ENCODE peak calls at places on chromosomes 3 and 15, in seven cellular contexts. Y, S, N, M, I, F and W are unnamed samples.

GRCh38 chr15:92541197-92542190 is 114.1 kb downstream of the FAM174B start:
- DNase-seq in Y (no peak), N (no peak), S (no peak), I (peak; percentile 64), M (no peak), F (no peak), W (no peak)

GRCh38 chr3:130896101-130896500 is 2.2 kb downstream of the ATP2C1 start:
- DNase-seq in F (no peak), I (no peak), Y (peak; percentile 26), S (no peak), M (no peak), N (no peak), W (no peak)

GRCh38 chr3:195095035-195095703 is 175.8 kb downstream of the XXYLT1 start:
- DNase-seq in I (no peak), S (no peak), Y (no peak), F (peak; percentile 68), M (no peak), N (no peak), W (no peak)

GRCh38 chr3:40258555-40258954 is 51.0 kb upstream of the EIF1B start:
- DNase-seq in S (no peak), F (no peak), Y (no peak), N (no peak), M (no peak), I (no peak), W (no peak)

GRCh38 chr15:69468241-69469121 is 15.9 kb downstream of the RPLP1 start:
- DNase-seq in S (peak; percentile 74), N (peak; percentile 86), F (no peak), M (peak; percentile 45), I (peak; percentile 67), Y (peak; percentile 90), W (no peak)

GRCh38 chr3:100136921-100137320 is 22.6 kb upstream of the FILIP1L start:
- DNase-seq in S (no peak), M (no peak), I (no peak), Y (no peak), N (no peak), F (no peak), W (no peak)

GRCh38 chr15:52397118-52397517 is 101.5 kb upstream of the MYO5C start:
- DNase-seq in I (no peak), F (no peak), S (no peak), M (no peak), N (no peak), Y (no peak), W (no peak)

GRCh38 chr15:40766906-40767837 is 2.6 kb upstream of the C15orf62 start:
- DNase-seq in N (no peak), I (no peak), M (no peak), F (no peak), Y (no peak), S (no peak), W (no peak)

GRCh38 chr3:159637895-159638542 is 350.6 kb upstream of the IL12A start:
- DNase-seq in Y (no peak), N (no peak), S (no peak), F (no peak), M (peak; percentile 32), I (no peak), W (no peak)

GRCh38 chr3:129855454-129856419 is 37.8 kb downstream of the TMCC1 start:
- DNase-seq in F (peak; percentile 28), M (peak; percentile 6), Y (no peak), N (no peak), I (no peak), S (no peak), W (no peak)

GRCh38 chr3:129961142-129961541 is 13.4 kb upstream of the TRH start:
- DNase-seq in N (no peak), I (no peak), M (no peak), S (no peak), F (peak; percentile 89), Y (no peak), W (no peak)

GRCh38 chr3:172939651-172940293 is 189.2 kb downstream of the ECT2 start:
- DNase-seq in Y (no peak), N (no peak), M (no peak), S (no peak), F (no peak), I (no peak), W (no peak)

GRCh38 chr3:184337315-184337714 is at the start of gene FAM131A:
- DNase-seq in Y (no peak), I (peak; percentile 72), F (peak; percentile 88), S (no peak), M (no peak), N (no peak), W (no peak)

GRCh38 chr15:68852466-68852865 is 31.8 kb upstream of the ANP32A start:
- DNase-seq in I (no peak), F (no peak), S (no peak), Y (no peak), N (no peak), M (no peak), W (no peak)

GRCh38 chr15:85950101-85950500 is 129.6 kb upstream of the AGBL1 start:
- DNase-seq in Y (no peak), S (no peak), F (peak; percentile 21), M (no peak), I (no peak), N (no peak), W (no peak)

GRCh38 chr3:18394384-18394995 is 30.6 kb downstream of the SATB1 start:
- DNase-seq in F (no peak), I (no peak), M (no peak), N (no peak), S (no peak), Y (peak; percentile 50), W (no peak)

GRCh38 chr15:83571820-83572707 is 81.9 kb upstream of the ADAMTSL3 start:
- DNase-seq in N (no peak), Y (no peak), M (no peak), I (no peak), F (peak; percentile 85), S (no peak), W (no peak)

GRCh38 chr3:193546129-193546528 is 8.6 kb downstream of the ATP13A4 start:
- DNase-seq in S (no peak), M (no peak), I (no peak), F (no peak), Y (no peak), N (no peak), W (no peak)

GRCh38 chr15:29050870-29051269 is 165.1 kb downstream of the APBA2 start:
- DNase-seq in S (no peak), I (no peak), N (no peak), Y (peak; percentile 29), F (no peak), M (no peak), W (no peak)

GRCh38 chr3:45639044-45639392 is 44.5 kb downstream of the LIMD1 start:
- DNase-seq in Y (no peak), S (peak; percentile 42), F (no peak), I (no peak), N (no peak), M (no peak), W (no peak)

GRCh38 chr3:36957072-36957471 is 12.2 kb upstream of the TRANK1 start:
- DNase-seq in I (no peak), M (no peak), F (no peak), Y (no peak), S (no peak), N (no peak), W (no peak)

GRCh38 chr3:24829632-24830229 is 335.1 kb upstream of the THRB start:
- DNase-seq in F (peak; percentile 5), Y (no peak), M (no peak), N (no peak), I (no peak), S (peak; percentile 22), W (peak; percentile 24)

GRCh38 chr3:54951405-54951804 is 23.5 kb upstream of the LRTM1 start:
- DNase-seq in F (peak; percentile 52), N (no peak), M (peak; percentile 83), S (peak; percentile 11), Y (no peak), I (peak; percentile 47), W (no peak)

GRCh38 chr15:62770752-62771151 is 271.8 kb upstream of the TPM1 start:
- DNase-seq in M (peak; percentile 54), Y (no peak), F (no peak), I (no peak), S (no peak), N (no peak), W (no peak)

GRCh38 chr3:153785901-153786300 is 335.3 kb upstream of the ARHGEF26 start:
- DNase-seq in Y (no peak), N (no peak), S (no peak), F (no peak), I (no peak), M (no peak), W (no peak)

GRCh38 chr3:48619541-48620524 is 1.7 kb downstream of the TMEM89 start:
- DNase-seq in M (no peak), S (no peak), F (no peak), Y (no peak), N (no peak), I (no peak), W (no peak)

GRCh38 chr3:88057650-88058321 is 1.0 kb downstream of the CGGBP1 start:
- DNase-seq in Y (no peak), N (no peak), I (no peak), S (peak; percentile 12), F (peak; percentile 22), M (no peak), W (no peak)

GRCh38 chr15:89299896-89300295 is 34.7 kb downstream of the POLG start:
- DNase-seq in M (peak; percentile 13), S (peak; percentile 12), I (no peak), F (peak; percentile 34), N (no peak), Y (no peak), W (no peak)

GRCh38 chr15:47750030-47750739 is 32.9 kb downstream of the SEMA6D start:
- DNase-seq in I (no peak), M (peak; percentile 56), S (peak; percentile 76), Y (no peak), F (no peak), N (no peak), W (no peak)

GRCh38 chr3:43004282-43004681 is 25.2 kb downstream of the GASK1A start:
- DNase-seq in M (no peak), Y (no peak), N (no peak), I (no peak), S (no peak), F (no peak), W (no peak)

GRCh38 chr3:177481329-177481728 is 284.0 kb upstream of the TBL1XR1 start:
- DNase-seq in I (no peak), S (no peak), N (no peak), M (no peak), F (no peak), Y (no peak), W (no peak)

GRCh38 chr15:74995779-74996765 is 709 bp downstream of the SCAMP5 start:
- DNase-seq in F (peak; percentile 80), I (no peak), S (peak; percentile 58), Y (no peak), N (no peak), M (no peak), W (no peak)

GRCh38 chr3:13414040-13414729 is 5.9 kb downstream of the NUP210 start:
- DNase-seq in I (no peak), M (no peak), S (peak; percentile 47), N (peak; percentile 43), Y (peak; percentile 84), F (no peak), W (no peak)

GRCh38 chr3:77421916-77422315 is 382.0 kb downstream of the ROBO2 start:
- DNase-seq in S (no peak), I (no peak), F (no peak), N (no peak), Y (no peak), M (no peak), W (no peak)